ENCODE peak calls at places on chromosomes 16 and 17, in eight cellular contexts. One of them, this sample, is unnamed.

GRCh38 chr17:81396722-81397313 is 1.6 kb downstream of the BAHCC1 start:
- DNase-seq in ELR: peak; percentile 84
- DNase-seq in GM20000: no peak
- DNase-seq in C1 segment of cervical spinal cord: no peak
- DNase-seq in stimulated activated CD4-positive, alpha-beta T cell treated with anti-CD3 and anti-CD28 coated beads, Interleukin-2, amount 100 ng/mL, for 48 hours: peak; percentile 40
- DNase-seq in HCT116: no peak
- DNase-seq in activated CD8-positive, alpha-beta memory T cell treated with anti-CD3 and anti-CD28 coated beads for 48 hours: no peak
- DNase-seq in naive thymus-derived CD8-positive, alpha-beta T cell: peak; percentile 50
- DNase-seq in this sample: peak; percentile 55

GRCh38 chr16:87613961-87614360 is 11.7 kb downstream of the JPH3 start:
- DNase-seq in ELR: no peak
- DNase-seq in GM20000: no peak
- DNase-seq in C1 segment of cervical spinal cord: no peak
- DNase-seq in stimulated activated CD4-positive, alpha-beta T cell treated with anti-CD3 and anti-CD28 coated beads, Interleukin-2, amount 100 ng/mL, for 48 hours: no peak
- DNase-seq in HCT116: no peak
- DNase-seq in activated CD8-positive, alpha-beta memory T cell treated with anti-CD3 and anti-CD28 coated beads for 48 hours: no peak
- DNase-seq in naive thymus-derived CD8-positive, alpha-beta T cell: no peak
- DNase-seq in this sample: no peak

GRCh38 chr16:74296120-74296464 is 522 bp upstream of the PSMD7 start:
- DNase-seq in ELR: no peak
- DNase-seq in GM20000: no peak
- DNase-seq in C1 segment of cervical spinal cord: no peak
- DNase-seq in stimulated activated CD4-positive, alpha-beta T cell treated with anti-CD3 and anti-CD28 coated beads, Interleukin-2, amount 100 ng/mL, for 48 hours: no peak
- DNase-seq in HCT116: no peak
- DNase-seq in activated CD8-positive, alpha-beta memory T cell treated with anti-CD3 and anti-CD28 coated beads for 48 hours: no peak
- DNase-seq in naive thymus-derived CD8-positive, alpha-beta T cell: no peak
- DNase-seq in this sample: no peak

GRCh38 chr16:85349413-85350145 is 237.3 kb upstream of the CIBAR2 start:
- DNase-seq in ELR: no peak
- DNase-seq in GM20000: no peak
- DNase-seq in C1 segment of cervical spinal cord: no peak
- DNase-seq in stimulated activated CD4-positive, alpha-beta T cell treated with anti-CD3 and anti-CD28 coated beads, Interleukin-2, amount 100 ng/mL, for 48 hours: no peak
- DNase-seq in HCT116: no peak
- DNase-seq in activated CD8-positive, alpha-beta memory T cell treated with anti-CD3 and anti-CD28 coated beads for 48 hours: no peak
- DNase-seq in naive thymus-derived CD8-positive, alpha-beta T cell: no peak
- DNase-seq in this sample: peak; percentile 27

GRCh38 chr16:13305019-13305755 is 403.8 kb downstream of the SHISA9 start:
- DNase-seq in ELR: no peak
- DNase-seq in GM20000: no peak
- DNase-seq in C1 segment of cervical spinal cord: no peak
- DNase-seq in stimulated activated CD4-positive, alpha-beta T cell treated with anti-CD3 and anti-CD28 coated beads, Interleukin-2, amount 100 ng/mL, for 48 hours: no peak
- DNase-seq in HCT116: no peak
- DNase-seq in activated CD8-positive, alpha-beta memory T cell treated with anti-CD3 and anti-CD28 coated beads for 48 hours: no peak
- DNase-seq in naive thymus-derived CD8-positive, alpha-beta T cell: no peak
- DNase-seq in this sample: no peak

GRCh38 chr16:68889508-68890150 is 46.3 kb downstream of the TANGO6 start:
- DNase-seq in ELR: no peak
- DNase-seq in GM20000: no peak
- DNase-seq in C1 segment of cervical spinal cord: no peak
- DNase-seq in stimulated activated CD4-positive, alpha-beta T cell treated with anti-CD3 and anti-CD28 coated beads, Interleukin-2, amount 100 ng/mL, for 48 hours: no peak
- DNase-seq in HCT116: no peak
- DNase-seq in activated CD8-positive, alpha-beta memory T cell treated with anti-CD3 and anti-CD28 coated beads for 48 hours: no peak
- DNase-seq in naive thymus-derived CD8-positive, alpha-beta T cell: no peak
- DNase-seq in this sample: no peak

GRCh38 chr17:35668807-35669206 is 62.6 kb upstream of the RASL10B start:
- DNase-seq in ELR: no peak
- DNase-seq in GM20000: no peak
- DNase-seq in C1 segment of cervical spinal cord: no peak
- DNase-seq in stimulated activated CD4-positive, alpha-beta T cell treated with anti-CD3 and anti-CD28 coated beads, Interleukin-2, amount 100 ng/mL, for 48 hours: no peak
- DNase-seq in HCT116: no peak
- DNase-seq in activated CD8-positive, alpha-beta memory T cell treated with anti-CD3 and anti-CD28 coated beads for 48 hours: no peak
- DNase-seq in naive thymus-derived CD8-positive, alpha-beta T cell: no peak
- DNase-seq in this sample: no peak

GRCh38 chr16:67148656-67149275 is 2.0 kb downstream of the B3GNT9 start:
- DNase-seq in ELR: no peak
- DNase-seq in GM20000: no peak
- DNase-seq in C1 segment of cervical spinal cord: no peak
- DNase-seq in stimulated activated CD4-positive, alpha-beta T cell treated with anti-CD3 and anti-CD28 coated beads, Interleukin-2, amount 100 ng/mL, for 48 hours: no peak
- DNase-seq in HCT116: no peak
- DNase-seq in activated CD8-positive, alpha-beta memory T cell treated with anti-CD3 and anti-CD28 coated beads for 48 hours: no peak
- DNase-seq in naive thymus-derived CD8-positive, alpha-beta T cell: no peak
- DNase-seq in this sample: no peak

GRCh38 chr17:50661795-50662391 is 27.2 kb downstream of the ABCC3 start:
- DNase-seq in ELR: peak; percentile 96
- DNase-seq in GM20000: no peak
- DNase-seq in C1 segment of cervical spinal cord: no peak
- DNase-seq in stimulated activated CD4-positive, alpha-beta T cell treated with anti-CD3 and anti-CD28 coated beads, Interleukin-2, amount 100 ng/mL, for 48 hours: peak; percentile 21
- DNase-seq in HCT116: peak; percentile 92
- DNase-seq in activated CD8-positive, alpha-beta memory T cell treated with anti-CD3 and anti-CD28 coated beads for 48 hours: no peak
- DNase-seq in naive thymus-derived CD8-positive, alpha-beta T cell: no peak
- DNase-seq in this sample: peak; percentile 93

GRCh38 chr16:9123871-9124270 is 32.4 kb downstream of the HAPSTR1 start:
- DNase-seq in ELR: no peak
- DNase-seq in GM20000: no peak
- DNase-seq in C1 segment of cervical spinal cord: no peak
- DNase-seq in stimulated activated CD4-positive, alpha-beta T cell treated with anti-CD3 and anti-CD28 coated beads, Interleukin-2, amount 100 ng/mL, for 48 hours: no peak
- DNase-seq in HCT116: peak; percentile 54
- DNase-seq in activated CD8-positive, alpha-beta memory T cell treated with anti-CD3 and anti-CD28 coated beads for 48 hours: no peak
- DNase-seq in naive thymus-derived CD8-positive, alpha-beta T cell: no peak
- DNase-seq in this sample: peak; percentile 94

GRCh38 chr17:9206160-9206988 is 185.1 kb downstream of the NTN1 start:
- DNase-seq in ELR: no peak
- DNase-seq in GM20000: no peak
- DNase-seq in C1 segment of cervical spinal cord: no peak
- DNase-seq in stimulated activated CD4-positive, alpha-beta T cell treated with anti-CD3 and anti-CD28 coated beads, Interleukin-2, amount 100 ng/mL, for 48 hours: no peak
- DNase-seq in HCT116: no peak
- DNase-seq in activated CD8-positive, alpha-beta memory T cell treated with anti-CD3 and anti-CD28 coated beads for 48 hours: no peak
- DNase-seq in naive thymus-derived CD8-positive, alpha-beta T cell: no peak
- DNase-seq in this sample: no peak

GRCh38 chr17:17545031-17545820 is 46.3 kb downstream of the PEMT start:
- DNase-seq in ELR: peak; percentile 36
- DNase-seq in GM20000: no peak
- DNase-seq in C1 segment of cervical spinal cord: no peak
- DNase-seq in stimulated activated CD4-positive, alpha-beta T cell treated with anti-CD3 and anti-CD28 coated beads, Interleukin-2, amount 100 ng/mL, for 48 hours: no peak
- DNase-seq in HCT116: no peak
- DNase-seq in activated CD8-positive, alpha-beta memory T cell treated with anti-CD3 and anti-CD28 coated beads for 48 hours: no peak
- DNase-seq in naive thymus-derived CD8-positive, alpha-beta T cell: no peak
- DNase-seq in this sample: no peak